ENCODE peak calls at places on chromosomes 12 and 14, in six cellular contexts. T, E, D, P, Y and A are unnamed samples.

GRCh38 chr12:104279164-104279563 is 24.4 kb upstream of the EID3 start:
- DNase-seq in Y (no peak), T (no peak), E (no peak), D (no peak), P (no peak), A (no peak)

GRCh38 chr14:95887351-95887750 is 10.7 kb downstream of the TUNAR start:
- DNase-seq in Y (no peak), P (no peak), T (no peak), E (no peak), D (no peak), A (no peak)

GRCh38 chr14:58607131-58607531 is 30.6 kb upstream of the DACT1 start:
- DNase-seq in P (no peak), D (no peak), Y (no peak), T (no peak), E (no peak), A (no peak)

GRCh38 chr14:22276913-22277816 is 311.9 kb downstream of the DAD1 start:
- DNase-seq in E (no peak), P (no peak), T (no peak), D (peak; percentile 37), Y (no peak), A (no peak)

GRCh38 chr12:132453361-132454133 is 36.4 kb upstream of the FBRSL1 start:
- DNase-seq in P (no peak), E (no peak), T (no peak), Y (no peak), D (no peak), A (no peak)

GRCh38 chr12:102034346-102034745 is 27.4 kb downstream of the WASHC3 start:
- DNase-seq in P (no peak), E (no peak), D (no peak), Y (no peak), T (no peak), A (no peak)

GRCh38 chr12:47825239-47825639 is 5.5 kb upstream of the HDAC7 start:
- DNase-seq in T (no peak), D (no peak), Y (peak; percentile 21), E (no peak), P (peak; percentile 68), A (no peak)

GRCh38 chr14:71932229-71932951 is at the start of gene RGS6:
- DNase-seq in P (no peak), E (peak; percentile 67), T (peak; percentile 82), Y (no peak), D (no peak), A (peak; percentile 26)

GRCh38 chr12:48104531-48104930 is 1.3 kb downstream of the SENP1 start:
- DNase-seq in Y (no peak), P (no peak), E (no peak), D (no peak), T (no peak), A (no peak)

GRCh38 chr14:106268013-106268727 is 741.8 kb downstream of the TMEM121 start:
- DNase-seq in T (peak; percentile 35), P (no peak), D (no peak), E (no peak), Y (no peak), A (no peak)

GRCh38 chr12:29693962-29694361 is 89.8 kb downstream of the TMTC1 start:
- DNase-seq in D (no peak), P (no peak), T (no peak), E (no peak), Y (no peak), A (no peak)

GRCh38 chr12:52838871-52839446 is 4.8 kb upstream of the KRT79 start:
- DNase-seq in T (no peak), E (no peak), P (no peak), Y (no peak), D (no peak), A (no peak)

GRCh38 chr14:32933623-32933942 is 5.1 kb upstream of the NPAS3 start:
- DNase-seq in Y (no peak), T (no peak), D (no peak), E (no peak), P (no peak), A (no peak)

GRCh38 chr14:91369628-91370445 is 47.8 kb downstream of the CCDC88C start:
- DNase-seq in E (peak; percentile 64), T (no peak), Y (no peak), D (peak; percentile 82), P (peak; percentile 52), A (no peak)

GRCh38 chr12:95838125-95838524 is 20.6 kb upstream of the SNRPF start:
- DNase-seq in E (no peak), P (peak; percentile 37), T (no peak), D (peak; percentile 8), Y (no peak), A (no peak)

GRCh38 chr12:18808221-18808620 is 70.3 kb downstream of the CAPZA3 start:
- DNase-seq in E (no peak), D (no peak), T (no peak), Y (no peak), P (no peak), A (no peak)

GRCh38 chr12:121796855-121797751 is 3.6 kb upstream of the RHOF start:
- DNase-seq in E (peak; percentile 84), P (peak; percentile 89), Y (peak; percentile 90), T (no peak), D (peak; percentile 89), A (peak; percentile 96)

GRCh38 chr12:105278043-105278697 is 42.2 kb upstream of the APPL2 start:
- DNase-seq in Y (peak; percentile 30), T (no peak), E (no peak), P (no peak), D (peak; percentile 29), A (peak; percentile 68)

GRCh38 chr12:26680724-26681455 is 152.1 kb downstream of the ITPR2 start:
- DNase-seq in T (no peak), Y (no peak), E (no peak), P (no peak), D (peak; percentile 57), A (no peak)

GRCh38 chr14:85038526-85038925 is 491.4 kb upstream of the FLRT2 start:
- DNase-seq in E (no peak), D (no peak), T (no peak), Y (no peak), P (no peak), A (no peak)

GRCh38 chr12:77133566-77133965 is 68.2 kb upstream of the E2F7 start:
- DNase-seq in E (no peak), T (no peak), Y (no peak), P (no peak), D (peak; percentile 58), A (no peak)

GRCh38 chr14:105430535-105430934 is 10.9 kb downstream of the MTA1 start:
- DNase-seq in P (no peak), D (peak; percentile 90), E (no peak), Y (no peak), T (no peak), A (no peak)

GRCh38 chr12:113072136-113072535 is 15.6 kb downstream of the DTX1 start:
- DNase-seq in D (no peak), T (no peak), E (no peak), P (no peak), Y (no peak), A (no peak)

GRCh38 chr12:125015680-125016310 is 22.4 kb downstream of the BRI3BP start:
- DNase-seq in Y (no peak), E (peak; percentile 66), T (no peak), D (no peak), P (no peak), A (no peak)

DNA sequence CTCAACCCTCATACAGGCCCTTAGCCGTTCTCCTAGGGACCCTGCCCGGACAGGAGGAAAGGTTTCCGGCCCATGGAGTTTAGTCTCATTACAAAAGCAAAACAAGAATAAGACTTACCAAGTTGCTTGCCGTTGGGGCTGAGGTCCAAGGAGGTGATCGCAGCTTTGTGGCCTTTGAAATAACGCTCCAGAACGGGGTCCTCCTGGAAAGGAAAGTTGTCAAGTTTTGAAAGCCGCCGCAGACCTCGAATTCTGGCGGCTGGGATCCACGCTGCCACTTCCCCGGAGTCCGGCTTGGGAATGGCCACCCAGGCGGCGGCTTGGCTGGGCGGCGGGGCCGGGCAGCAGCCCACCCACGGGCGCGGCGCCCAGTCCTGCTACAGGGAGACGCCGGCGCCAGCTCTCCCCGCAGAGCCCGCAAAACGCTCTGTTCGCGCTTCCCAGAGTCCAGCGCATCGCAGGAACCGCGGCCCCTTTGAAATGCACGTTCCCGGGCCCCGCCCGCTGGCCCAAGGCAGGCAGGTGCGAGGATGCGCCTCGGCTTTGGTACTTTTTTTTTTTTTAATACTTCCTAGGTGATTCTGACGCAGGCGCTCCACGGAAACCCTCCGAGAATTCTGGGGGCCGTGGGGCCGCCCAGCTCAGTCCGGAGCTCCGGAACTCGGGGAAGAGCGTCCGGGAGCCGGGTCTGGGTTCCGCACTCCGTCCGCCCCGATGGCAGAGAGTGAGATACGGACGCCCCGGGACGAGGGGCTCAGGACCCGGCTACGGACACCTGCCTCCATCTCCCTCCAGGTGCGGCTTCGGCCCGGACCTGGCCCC is 617 bp upstream of the GALNT4 start:
- DNase-seq in P (no peak), Y (peak; percentile 27), E (peak; percentile 66), T (no peak), D (peak; percentile 14), A (no peak)
- TF ChIP-seq CTCF in P (no peak), Y (peak; percentile 33), E (peak; percentile 12), T (no peak), D (no peak), A (peak; percentile 23)

DNA sequence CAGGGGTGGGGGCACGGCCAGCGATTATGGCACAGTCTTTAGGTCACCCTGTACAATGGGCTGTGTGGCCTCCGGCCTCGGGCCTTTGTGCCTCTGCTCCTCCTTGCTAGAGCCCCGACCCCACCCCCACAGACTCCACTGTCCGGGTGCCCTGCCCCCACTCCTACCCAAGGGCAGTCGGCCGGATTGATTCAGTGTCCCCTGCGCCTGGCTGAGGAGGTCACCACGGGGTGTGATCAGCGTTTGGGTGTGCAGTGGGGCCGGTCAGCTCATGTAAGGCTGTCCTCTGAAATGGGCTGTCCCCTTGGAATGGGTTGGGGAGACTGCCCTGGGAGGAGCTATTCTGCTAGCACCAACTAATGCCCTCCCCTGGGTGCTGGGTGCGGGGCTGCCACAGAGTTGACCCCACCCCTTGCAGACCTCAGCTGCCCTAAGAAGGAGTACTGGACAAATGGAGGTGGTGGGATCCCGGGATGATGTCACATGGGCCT is 23.1 kb downstream of the ASPG start:
- DNase-seq in Y (no peak), D (no peak), E (no peak), P (no peak), T (no peak), A (no peak)
- H3K4me3 ChIP-seq in Y (no peak overlapping the region), D (no peak overlapping the region), E (no peak overlapping the region), P (no peak overlapping the region), T (no peak overlapping the region), A (no peak overlapping the region)

DNA sequence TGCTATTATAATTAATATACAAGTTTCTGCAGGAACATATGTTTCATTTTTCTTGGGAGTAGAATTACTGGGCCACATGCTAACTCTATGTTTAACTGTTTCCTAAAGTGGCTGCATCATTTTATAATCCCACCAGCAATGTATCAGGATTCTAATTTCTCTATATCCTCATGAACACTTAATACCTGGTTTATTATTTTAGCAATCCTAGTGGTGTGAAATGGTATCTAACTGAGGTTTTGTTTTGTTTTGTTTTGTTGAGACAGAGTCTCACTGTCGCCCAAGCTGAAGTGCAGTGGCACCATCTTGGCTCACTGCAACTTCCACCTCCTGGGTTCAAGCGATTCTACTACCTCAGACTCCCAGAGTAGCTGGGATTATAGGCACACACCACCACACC is 6.5 kb downstream of the SPTLC2 start:
- DNase-seq in Y (no peak), T (no peak), P (no peak), D (no peak), E (no peak), A (no peak)
- TF ChIP-seq CTCF in Y (no peak), T (no peak), P (no peak), D (no peak), E (no peak), A (no peak)

DNA sequence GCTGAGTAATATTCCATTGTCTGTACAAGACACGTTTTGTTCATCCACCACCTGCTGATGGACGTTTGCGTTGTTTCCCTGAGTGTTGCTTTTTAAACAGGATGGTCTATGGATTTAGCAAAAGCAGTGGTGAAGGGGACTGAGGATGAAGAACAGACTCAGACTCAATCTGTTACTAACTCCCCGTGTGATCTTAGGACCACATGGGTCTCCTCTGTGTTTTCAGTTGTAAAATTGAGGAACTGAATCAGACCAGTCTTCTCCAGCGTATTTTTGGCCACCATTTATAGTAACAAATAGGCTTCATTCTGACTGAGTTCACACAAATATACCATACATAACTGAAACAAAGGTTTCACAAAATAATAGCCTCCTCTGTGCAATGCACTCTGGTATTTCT is 85.6 kb downstream of the FOXN3 start:
- DNase-seq in D (no peak), P (no peak), Y (no peak), T (peak; percentile 78), E (no peak), A (no peak)
- H3K4me3 ChIP-seq in D (no peak overlapping the region), P (no peak overlapping the region), Y (no peak overlapping the region), T (no peak overlapping the region), E (no peak overlapping the region), A (no peak overlapping the region)